ENCODE peak calls at places on chromosomes 13 and 19, in eight cellular contexts. K, T, S, X, G, J, Q and R are unnamed samples.

GRCh38 chr13:48625396-48626076 is 28.2 kb upstream of the CYSLTR2 start:
- DNase-seq in J (no peak), T (no peak), S (no peak), Q (no peak), G (no peak), K (no peak), X (no peak), R (no peak)

GRCh38 chr19:888615-889385 is 4.2 kb downstream of the MED16 start:
- DNase-seq in Q (no peak), S (no peak), K (no peak), T (no peak), X (no peak), J (no peak), G (no peak), R (no peak)

GRCh38 chr13:45208132-45208531 is 7.3 kb upstream of the KCTD4 start:
- DNase-seq in T (no peak), S (no peak), Q (no peak), K (no peak), X (no peak), G (no peak), J (no peak), R (no peak)

GRCh38 chr13:93726173-93727019 is 499.8 kb downstream of the GPC6 start:
- DNase-seq in T (no peak), S (no peak), K (no peak), G (no peak), J (no peak), X (no peak), Q (no peak), R (no peak)

GRCh38 chr13:21913010-21913409 is 242.1 kb downstream of the FGF9 start:
- DNase-seq in G (no peak), X (peak; percentile 19), J (no peak), S (no peak), T (no peak), K (no peak), Q (no peak), R (no peak)

GRCh38 chr19:51702754-51703654 is 9.9 kb downstream of the SPACA6 start:
- DNase-seq in X (no peak), G (no peak), T (no peak), K (no peak), S (peak; percentile 52), Q (peak; percentile 81), J (peak; percentile 66), R (peak; percentile 33)

GRCh38 chr13:96020941-96021340 is 32.3 kb downstream of the UGGT2 start:
- DNase-seq in T (no peak), X (no peak), Q (no peak), G (no peak), K (no peak), J (no peak), S (no peak), R (no peak)

GRCh38 chr13:40272776-40273139 is 393.7 kb downstream of the FOXO1 start:
- DNase-seq in T (no peak), X (peak; percentile 8), S (no peak), G (peak; percentile 50), J (no peak), K (peak; percentile 33), Q (no peak), R (no peak)

GRCh38 chr19:55638864-55639359 is 1.9 kb upstream of the ZNF580 start:
- DNase-seq in S (no peak), G (peak; percentile 49), Q (no peak), K (peak; percentile 41), T (no peak), X (peak; percentile 21), J (no peak), R (no peak)
- TF ChIP-seq CTCF in S (no peak), G (peak; percentile 43), Q (no peak), K (peak; percentile 46), T (peak; percentile 55), X (peak; percentile 47), J (no peak), R (no peak)

GRCh38 chr19:3556978-3557460 is 367 bp downstream of the MFSD12 start:
- DNase-seq in X (peak; percentile 35), G (no peak), Q (no peak), K (peak; percentile 23), S (no peak), J (no peak), T (no peak), R (no peak)
- TF ChIP-seq CTCF in X (no peak), G (no peak), Q (no peak), K (no peak), S (no peak), J (peak; percentile 28), T (no peak), R (no peak)

DNA sequence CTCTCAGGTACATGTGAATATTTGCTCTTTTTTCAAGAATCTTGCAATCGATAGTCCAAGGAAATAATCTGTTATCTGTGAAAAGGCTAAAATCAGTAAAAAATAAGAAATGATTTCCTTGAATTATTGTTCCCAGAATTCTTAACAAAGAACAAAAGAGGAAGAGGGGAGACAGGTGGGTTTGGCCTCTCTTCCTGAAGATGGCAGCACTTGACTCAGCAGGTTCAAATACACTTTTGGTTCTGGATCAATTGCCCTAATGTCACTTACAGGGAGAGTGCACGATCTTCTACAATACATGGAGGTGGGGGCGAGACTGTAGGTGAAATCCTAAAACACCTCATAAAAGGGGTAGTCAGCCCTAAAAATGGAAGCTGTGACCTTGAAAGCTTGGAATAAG is 358.7 kb downstream of the IRS2 start:
- DNase-seq in G (no peak), X (no peak), K (no peak), Q (no peak), T (no peak), J (no peak), S (no peak), R (no peak)
- TF ChIP-seq CTCF in G (no peak), X (no peak), K (no peak), Q (no peak), T (no peak), J (no peak), S (no peak), R (no peak)

GRCh38 chr13:87678353-87678752 is 7.2 kb downstream of the SLITRK5 start:
- DNase-seq in J (no peak), K (no peak), Q (no peak), X (no peak), G (no peak), T (no peak), S (no peak), R (no peak)
- TF ChIP-seq CTCF in J (no peak), K (no peak), Q (no peak), X (no peak), G (no peak), T (no peak), S (no peak), R (no peak)